ENCODE peak calls at places on chromosomes 3 and 15, in four cellular contexts. E is cardiac muscle cell, N is foreskin fibroblast, M is IMR-90. O is an unnamed sample.

GRCh38 chr15:52228928-52229327 is 37.7 kb upstream of the GNB5 start:
- DNase-seq in E (no peak), N (peak; percentile 34), M (no peak), O (no peak)

GRCh38 chr3:156174229-156174847 is 54.0 kb downstream of the KCNAB1 start:
- DNase-seq in E (peak; percentile 41), N (peak; percentile 71), M (peak; percentile 66), O (no peak)

GRCh38 chr3:54988302-54989022 is 60.6 kb upstream of the LRTM1 start:
- DNase-seq in E (peak; percentile 72), N (peak; percentile 91), M (peak; percentile 90), O (no peak)

GRCh38 chr15:85479071-85479647 is 98.8 kb downstream of the AKAP13 start:
- DNase-seq in E (no peak), N (peak; percentile 63), M (peak; percentile 62), O (no peak)

GRCh38 chr15:64334530-64334929 is 21.4 kb downstream of the CSNK1G1 start:
- DNase-seq in E (peak; percentile 3), N (no peak), M (no peak), O (no peak)

GRCh38 chr15:63044645-63045437 is 2.3 kb downstream of the TPM1 start:
- DNase-seq in E (peak; percentile 87), N (no peak), M (peak; percentile 68), O (no peak)

GRCh38 chr15:63027646-63028045 is 14.9 kb upstream of the TPM1 start:
- DNase-seq in E (no peak), N (no peak), M (no peak), O (no peak)

GRCh38 chr3:51929420-51930003 is 12.2 kb downstream of the RRP9 start:
- DNase-seq in E (peak; percentile 49), N (peak; percentile 19), M (no peak), O (no peak)

GRCh38 chr15:78620021-78620838 is 566 bp downstream of the CHRNA3 start:
- DNase-seq in E (peak; percentile 68), N (peak; percentile 17), M (no peak), O (no peak)

GRCh38 chr3:188646592-188646991 is 492.6 kb downstream of the LPP start:
- DNase-seq in E (peak; percentile 27), N (peak; percentile 46), M (peak; percentile 26), O (peak; percentile 64)

GRCh38 chr3:18444597-18445420 is 19.7 kb upstream of the SATB1 start:
- DNase-seq in E (peak; percentile 91), N (peak; percentile 86), M (peak; percentile 40), O (no peak)

GRCh38 chr3:175075269-175075668 is 216.1 kb downstream of the NAALADL2 start:
- DNase-seq in E (no peak), N (peak; percentile 43), M (peak; percentile 68), O (no peak)

GRCh38 chr3:34376691-34377090 is 578.3 kb downstream of the PDCD6IP start:
- DNase-seq in E (no peak), N (no peak), M (no peak), O (no peak)

GRCh38 chr15:31870336-31871158 is 159.8 kb upstream of the CHRNA7 start:
- DNase-seq in E (peak; percentile 91), N (peak; percentile 92), M (peak; percentile 63), O (peak; percentile 21)

GRCh38 chr15:64193971-64194370 is 31.1 kb upstream of the PPIB start:
- DNase-seq in E (peak; percentile 30), N (no peak), M (no peak), O (no peak)

GRCh38 chr15:90219421-90220141 is 14.2 kb downstream of the CIB1 start:
- DNase-seq in E (peak; percentile 54), N (peak; percentile 39), M (no peak), O (no peak)

GRCh38 chr3:129633751-129634481 is 27.4 kb upstream of the PLXND1 start:
- DNase-seq in E (no peak), N (no peak), M (no peak), O (peak; percentile 45)

GRCh38 chr3:135667061-135667460 is 298.5 kb upstream of the PPP2R3A start:
- DNase-seq in E (no peak), N (no peak), M (no peak), O (no peak)

GRCh38 chr3:28940530-28940929 is 340.3 kb upstream of the RBMS3 start:
- DNase-seq in E (no peak), N (peak; percentile 86), M (peak; percentile 92), O (peak; percentile 13)

GRCh38 chr15:37094542-37095196 is 5.7 kb downstream of the MEIS2 start:
- DNase-seq in E (no peak), N (peak; percentile 23), M (peak; percentile 31), O (no peak)

GRCh38 chr3:179768080-179768479 is 115.2 kb downstream of the USP13 start:
- DNase-seq in E (peak; percentile 51), N (peak; percentile 88), M (peak; percentile 70), O (no peak)

GRCh38 chr15:82643992-82644391 is 3.2 kb downstream of the CPEB1 start:
- DNase-seq in E (peak; percentile 15), N (no peak), M (no peak), O (no peak)

GRCh38 chr3:142056656-142057330 is 92.6 kb downstream of the TFDP2 start:
- DNase-seq in E (no peak), N (no peak), M (no peak), O (no peak)

GRCh38 chr15:98525625-98526024 is 122.7 kb upstream of the IGF1R start:
- DNase-seq in E (no peak), N (peak; percentile 71), M (no peak), O (no peak)

GRCh38 chr3:143571548-143571947 is 276.7 kb downstream of the SLC9A9 start:
- DNase-seq in E (no peak), N (peak; percentile 48), M (no peak), O (no peak)

GRCh38 chr3:42190701-42191442 is 75.1 kb downstream of the CCK start:
- DNase-seq in E (peak; percentile 75), N (peak; percentile 85), M (peak; percentile 52), O (peak; percentile 10)

GRCh38 chr15:65259367-65259781 is 27.3 kb downstream of the PARP16 start:
- DNase-seq in E (no peak), N (peak; percentile 61), M (no peak), O (no peak)

GRCh38 chr15:74242296-74242929 is 6.3 kb downstream of the CCDC33 start:
- DNase-seq in E (no peak), N (peak; percentile 60), M (peak; percentile 17), O (no peak)

DNA sequence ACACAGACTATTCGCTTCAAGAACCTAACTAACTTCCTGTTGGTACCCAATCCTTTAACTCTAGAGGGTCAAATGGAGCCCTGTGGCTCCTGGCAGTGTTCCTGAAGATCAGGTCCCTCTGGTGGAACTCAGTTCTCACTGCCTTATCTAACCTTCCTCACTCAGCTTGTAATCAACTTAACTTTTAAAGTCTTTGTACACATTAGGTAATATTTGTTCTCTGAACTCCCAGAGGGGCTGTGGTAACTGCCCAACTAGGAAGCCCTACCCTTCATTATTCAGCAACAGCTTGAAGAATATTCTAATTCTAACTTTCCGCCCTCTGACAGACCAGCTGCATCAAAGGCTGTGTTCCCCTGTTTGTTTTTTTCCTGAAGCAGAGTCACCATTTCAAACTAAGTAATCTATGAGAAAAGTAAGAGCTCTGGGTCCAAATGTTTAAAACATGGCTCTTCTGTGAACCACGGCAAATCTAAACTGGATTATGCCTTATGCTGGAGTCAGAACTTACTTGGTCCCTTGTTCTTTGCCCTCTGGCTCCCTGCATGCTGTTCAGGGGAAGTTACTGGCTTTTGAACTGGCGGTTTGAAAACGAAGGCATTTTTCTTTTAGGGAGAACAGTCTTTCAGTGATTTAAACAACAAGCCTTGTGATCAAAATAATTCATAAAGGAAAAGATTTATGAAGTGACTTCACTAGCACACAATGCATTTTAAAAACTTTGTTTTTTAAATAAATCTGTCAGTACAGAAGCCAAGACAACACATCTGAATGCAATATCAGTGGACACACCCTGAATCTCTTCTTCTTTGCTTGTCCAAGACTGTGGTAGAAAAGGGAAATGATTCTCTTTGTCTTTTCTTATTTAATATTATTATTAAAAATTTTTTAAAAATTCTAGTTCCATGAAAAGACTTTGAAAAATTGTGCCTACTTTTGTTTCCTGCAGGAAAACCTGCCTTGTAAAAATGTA is 365.6 kb downstream of the TIGIT start:
- DNase-seq in E (no peak), N (peak; percentile 25), M (no peak), O (no peak)
- H3K4me3 ChIP-seq in E (no peak overlapping the region), N (no peak overlapping the region), M (no peak overlapping the region), O (no peak overlapping the region)

DNA sequence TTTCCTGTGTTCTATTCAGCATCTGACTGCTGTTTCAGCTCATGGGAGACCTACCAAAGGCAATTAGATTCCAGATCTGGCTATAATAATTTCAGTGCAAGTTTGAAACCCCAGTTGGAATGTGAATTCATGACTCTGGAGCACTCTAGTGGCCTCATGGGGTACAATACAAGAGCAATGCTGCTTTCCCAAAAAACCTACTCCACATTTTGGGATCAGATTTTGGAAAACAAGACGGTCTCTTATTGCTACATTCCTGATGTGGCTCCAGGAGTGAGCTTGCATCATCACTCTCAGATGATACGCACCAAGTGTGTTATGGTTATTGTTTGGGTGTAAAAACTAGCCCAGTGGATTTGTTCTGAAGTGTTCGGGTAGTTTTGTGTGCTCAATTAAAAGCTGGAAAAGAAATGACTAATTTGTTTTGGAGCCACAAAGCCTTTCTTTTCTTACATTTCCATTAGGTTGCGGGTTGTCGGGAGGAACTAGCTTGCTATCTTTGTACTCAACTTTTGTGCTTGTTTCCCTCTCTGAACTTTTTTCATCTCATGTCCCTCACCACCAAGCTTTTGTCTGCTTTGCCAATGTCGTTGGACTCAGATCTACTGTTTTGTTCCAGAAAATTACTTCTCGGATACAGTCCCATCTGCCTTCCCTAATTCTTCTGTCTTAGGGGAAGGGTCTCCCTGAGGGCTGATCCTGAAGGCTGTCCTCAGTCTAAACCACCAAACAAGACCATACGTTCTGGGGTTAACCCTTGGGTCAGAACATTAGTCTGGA is 272.1 kb downstream of the BBX start:
- DNase-seq in E (no peak), N (peak; percentile 31), M (peak; percentile 4), O (no peak)
- TF ChIP-seq CTCF in E (peak; percentile 25), N (peak; percentile 24), M (peak; percentile 29), O (peak; percentile 46)

GRCh38 chr3:49460188-49460885 is 9.7 kb upstream of the DAG1 start:
- DNase-seq in E (no peak), N (no peak), M (no peak), O (no peak)

GRCh38 chr3:49465269-49466034 is 4.6 kb upstream of the DAG1 start:
- DNase-seq in E (no peak), N (no peak), M (no peak), O (no peak)

GRCh38 chr3:49460956-49461355 is 9.1 kb upstream of the DAG1 start:
- DNase-seq in E (no peak), N (no peak), M (no peak), O (no peak)

GRCh38 chr3:49461443-49462171 is 8.5 kb upstream of the DAG1 start:
- DNase-seq in E (peak; percentile 58), N (peak; percentile 30), M (peak; percentile 57), O (no peak)

GRCh38 chr3:49462222-49462621 is 7.8 kb upstream of the DAG1 start:
- DNase-seq in E (no peak), N (peak; percentile 36), M (peak; percentile 67), O (no peak)
- H3K4me3 ChIP-seq in E (no peak overlapping the region), N (no peak overlapping the region), M (no peak overlapping the region), O (no peak overlapping the region)

DNA sequence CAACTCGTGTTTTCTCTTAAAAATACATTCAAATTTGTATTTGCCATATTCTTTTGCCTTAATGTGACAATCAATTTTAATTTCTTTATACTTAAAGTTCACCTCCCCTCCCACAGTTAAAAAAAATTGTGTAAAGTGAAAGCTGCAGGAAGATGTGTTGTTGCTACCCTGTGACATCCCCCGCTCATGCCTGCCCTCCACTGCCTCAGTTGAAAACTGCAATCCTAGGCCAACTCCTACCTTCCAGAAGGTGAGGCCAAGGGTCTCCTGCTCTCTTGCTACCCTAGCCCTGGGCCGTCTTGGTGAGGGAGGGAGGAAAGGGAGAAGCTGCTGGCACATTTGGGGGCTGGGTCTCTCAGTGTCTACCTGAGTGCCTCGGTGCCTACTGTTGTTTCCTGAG is 57.0 kb upstream of the CMTM7 start:
- DNase-seq in E (no peak), N (no peak), M (no peak), O (no peak)
- TF ChIP-seq CTCF in E (peak; percentile 42), N (no peak), M (no peak), O (peak; percentile 41)

GRCh38 chr3:47378869-47379268 is 2.0 kb upstream of the PTPN23 start:
- DNase-seq in E (no peak), N (no peak), M (no peak), O (no peak)
- H3K4me3 ChIP-seq in E (no peak overlapping the region), N (no peak overlapping the region), M (no peak overlapping the region), O (no peak overlapping the region)

O was measured in LNCaP clone FGC.